ENCODE peak calls at places on chromosomes 2 and 18, in six cellular contexts. O is cardiac muscle cell, A is MM.1S, H is thyroid gland, G is thoracic aorta, Z is sigmoid colon. E is an unnamed sample.

GRCh38 chr18:44198296-44199284 is 482.1 kb upstream of the SETBP1 start:
- DNase-seq in O (no peak), A (no peak), H (peak; percentile 90), G (no peak), Z (no peak), E (no peak)

GRCh38 chr18:24942144-24942543 is 409.8 kb downstream of the ZNF521 start:
- DNase-seq in O (no peak), A (no peak), H (no peak), G (no peak), Z (no peak), E (no peak)

GRCh38 chr2:195509551-195509950 is 147.5 kb upstream of the SLC39A10 start:
- DNase-seq in O (no peak), A (no peak), H (no peak), G (no peak), Z (no peak), E (no peak)

GRCh38 chr2:101820519-101820918 is 123.0 kb downstream of the MAP4K4 start:
- DNase-seq in O (peak; percentile 72), A (no peak), H (no peak), G (no peak), Z (no peak), E (no peak)

GRCh38 chr18:74196220-74197119 is 48.1 kb downstream of the TIMM21 start:
- DNase-seq in O (peak; percentile 72), A (peak; percentile 61), H (peak; percentile 35), G (no peak), Z (no peak), E (peak; percentile 78)

GRCh38 chr2:208224802-208225201 is 30.1 kb downstream of the IDH1 start:
- DNase-seq in O (no peak), A (no peak), H (no peak), G (no peak), Z (no peak), E (no peak)

GRCh38 chr2:1907283-1907682 is 163.0 kb upstream of the PXDN start:
- DNase-seq in O (no peak), A (no peak), H (no peak), G (no peak), Z (no peak), E (no peak)

GRCh38 chr2:229501051-229501794 is 213.1 kb downstream of the DNER start:
- DNase-seq in O (no peak), A (no peak), H (no peak), G (no peak), Z (no peak), E (no peak)

GRCh38 chr2:216634317-216635148 is 1.3 kb downstream of the IGFBP2 start:
- DNase-seq in O (peak; percentile 26), A (no peak), H (no peak), G (no peak), Z (no peak), E (no peak)

GRCh38 chr2:24492283-24493272 is 1.5 kb downstream of the NCOA1 start:
- DNase-seq in O (no peak), A (no peak), H (no peak), G (no peak), Z (no peak), E (peak; percentile 39)

GRCh38 chr2:10531874-10532273 is 83.7 kb upstream of the ODC1 start:
- DNase-seq in O (no peak), A (no peak), H (no peak), G (no peak), Z (no peak), E (no peak)

GRCh38 chr2:84969511-84970265 is 1.3 kb upstream of the KCMF1 start:
- DNase-seq in O (peak; percentile 34), A (peak; percentile 32), H (peak; percentile 8), G (no peak), Z (peak; percentile 55), E (peak; percentile 45)

GRCh38 chr2:121475811-121476571 is 54.7 kb upstream of the RNU4ATAC start:
- DNase-seq in O (no peak), A (no peak), H (no peak), G (no peak), Z (no peak), E (no peak)
- H3K27ac ChIP-seq in O (peak overlapping the region; percentile 71), A (no peak overlapping the region), H (no peak overlapping the region), G (no peak overlapping the region), Z (no peak overlapping the region), E (no peak overlapping the region)

DNA sequence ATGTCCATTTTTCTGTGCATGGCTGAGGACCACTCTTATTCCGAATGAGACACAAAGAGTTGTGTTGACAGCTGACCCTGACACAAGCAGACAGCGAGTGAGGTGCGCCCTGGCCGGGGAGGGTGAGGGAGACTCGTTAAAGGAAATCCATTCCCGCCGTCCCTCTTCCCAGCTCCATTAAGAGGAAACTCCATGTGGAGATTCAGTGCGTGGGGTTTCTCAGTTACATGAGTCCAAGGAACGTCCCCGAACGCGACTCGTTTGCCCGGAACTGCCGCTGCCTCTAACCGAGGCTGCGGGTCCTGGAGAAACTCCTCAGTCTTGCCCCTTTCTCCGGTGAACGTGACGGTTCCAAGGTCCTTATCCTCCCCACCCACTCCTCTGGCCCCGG is 1.0 kb downstream of the GREB1L start:
- DNase-seq in O (peak; percentile 48), A (no peak), H (no peak), G (no peak), Z (no peak), E (no peak)
- H3K4me3 ChIP-seq in O (peak overlapping the region; percentile 84), A (no peak overlapping the region), H (peak overlapping the region; percentile 53), G (peak overlapping the region; percentile 88), Z (peak overlapping the region; percentile 26), E (no peak overlapping the region)

GRCh38 chr2:20620696-20621365 is 30.1 kb downstream of the HS1BP3 start:
- DNase-seq in O (no peak), A (no peak), H (no peak), G (no peak), Z (peak; percentile 61), E (no peak)

GRCh38 chr2:20620271-20620681 is 30.6 kb downstream of the HS1BP3 start:
- DNase-seq in O (no peak), A (no peak), H (no peak), G (no peak), Z (peak; percentile 68), E (no peak)

GRCh38 chr2:20618886-20619521 is 31.9 kb downstream of the HS1BP3 start:
- DNase-seq in O (no peak), A (no peak), H (peak; percentile 39), G (no peak), Z (peak; percentile 70), E (no peak)

GRCh38 chr2:20618468-20618885 is 32.4 kb downstream of the HS1BP3 start:
- DNase-seq in O (no peak), A (no peak), H (no peak), G (no peak), Z (peak; percentile 95), E (no peak)

DNA sequence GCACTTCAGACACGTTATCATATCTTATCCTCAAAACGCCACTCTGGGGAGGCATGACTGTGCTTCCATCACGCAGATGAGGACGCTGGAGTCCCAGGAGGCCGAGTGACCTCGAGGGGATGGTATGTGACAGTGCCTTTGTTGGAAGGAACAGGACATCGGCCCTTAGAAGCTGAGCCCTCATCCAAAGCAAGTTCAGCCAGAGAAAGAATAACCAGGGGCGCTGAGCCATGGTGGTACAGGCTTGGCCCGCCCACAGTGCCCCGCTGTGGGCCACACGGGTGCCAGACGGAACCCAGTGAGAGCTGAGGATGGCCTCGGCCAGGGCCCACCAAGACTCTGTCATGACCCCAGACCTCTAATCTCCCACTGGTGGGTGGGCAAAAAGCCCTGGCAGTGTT is 31.3 kb downstream of the HS1BP3 start:
- DNase-seq in O (no peak), A (no peak), H (peak; percentile 73), G (no peak), Z (peak; percentile 71), E (no peak)
- H3K4me1 ChIP-seq in O (peaks cover 35% of the 10 kb centered on the region), A (peaks cover 5% of the 10 kb centered on the region), H (peaks cover 59% of the 10 kb centered on the region), G (peaks cover 66% of the 10 kb centered on the region), Z (no peaks in the 10 kb centered on the region), E (no peaks in the 10 kb centered on the region)

GRCh38 chr2:160338891-160339290 is 138.8 kb upstream of the ITGB6 start:
- DNase-seq in O (peak; percentile 41), A (no peak), H (peak; percentile 8), G (no peak), Z (peak; percentile 89), E (no peak)
- H3K27ac ChIP-seq in O (no peak overlapping the region), A (no peak overlapping the region), H (no peak overlapping the region), G (no peak overlapping the region), Z (peak overlapping the region; percentile 66), E (no peak overlapping the region)

DNA sequence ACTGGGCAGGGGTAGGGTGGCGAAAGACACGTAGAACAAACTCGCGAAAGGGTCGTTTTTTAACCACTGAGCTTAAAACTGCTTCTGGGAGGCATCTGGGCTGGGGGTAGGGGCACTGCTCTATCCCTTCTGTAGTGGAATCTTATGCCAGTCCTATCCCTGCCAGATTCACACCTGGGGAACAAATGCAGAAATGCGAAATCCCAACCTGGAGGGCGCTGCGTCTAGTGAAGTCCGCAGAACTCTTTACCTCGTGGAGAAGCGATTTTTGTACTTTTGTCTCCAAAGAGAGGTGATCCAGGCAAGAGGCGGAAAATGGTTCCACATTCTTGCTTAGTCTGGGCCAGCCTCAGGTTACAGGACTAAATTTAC is 10.3 kb downstream of the TBR1 start:
- DNase-seq in O (no peak), A (no peak), H (no peak), G (no peak), Z (no peak), E (peak; percentile 8)
- H3K4me3 ChIP-seq in O (no peak overlapping the region), A (no peak overlapping the region), H (no peak overlapping the region), G (no peak overlapping the region), Z (no peak overlapping the region), E (no peak overlapping the region)

GRCh38 chr2:63851912-63852311 is 10.2 kb downstream of the UGP2 start:
- DNase-seq in O (no peak), A (no peak), H (no peak), G (no peak), Z (no peak), E (no peak)
- H3K4me1 ChIP-seq in O (peaks cover 75% of the 10 kb centered on the region), A (no peaks in the 10 kb centered on the region), H (peaks cover 42% of the 10 kb centered on the region), G (peaks cover 79% of the 10 kb centered on the region), Z (no peaks in the 10 kb centered on the region), E (peaks cover 82% of the 10 kb centered on the region)

DNA sequence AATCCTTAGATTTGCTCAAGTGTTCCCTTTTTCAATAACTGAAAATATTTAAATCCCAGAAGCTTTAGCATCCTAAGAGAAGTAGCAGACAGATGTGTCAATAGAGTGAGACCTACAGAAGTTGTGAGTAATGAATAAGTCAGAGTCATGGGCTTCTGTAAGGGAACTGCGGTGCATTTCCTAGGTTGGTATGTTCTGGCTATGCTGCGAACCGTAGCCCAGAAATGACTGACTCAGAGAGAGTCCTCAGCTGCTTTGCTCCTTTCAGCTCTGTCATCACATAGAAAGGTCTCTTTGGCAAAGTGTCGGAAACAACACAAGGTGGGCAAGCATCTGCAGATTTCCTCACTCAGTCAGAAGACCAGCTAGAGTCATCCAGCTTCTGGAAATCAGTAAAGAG is 297.1 kb downstream of the ARHGAP15 start:
- DNase-seq in O (no peak), A (no peak), H (no peak), G (no peak), Z (no peak), E (no peak)
- H3K27ac ChIP-seq in O (no peak overlapping the region), A (no peak overlapping the region), H (no peak overlapping the region), G (no peak overlapping the region), Z (no peak overlapping the region), E (no peak overlapping the region)

GRCh38 chr2:86016581-86016980 is 89.1 kb downstream of the POLR1A start:
- DNase-seq in O (no peak), A (no peak), H (no peak), G (no peak), Z (peak; percentile 42), E (no peak)
- H3K4me3 ChIP-seq in O (no peak overlapping the region), A (no peak overlapping the region), H (no peak overlapping the region), G (no peak overlapping the region), Z (no peak overlapping the region), E (no peak overlapping the region)

E was measured in CD4-positive, alpha-beta memory T cell.